ENCODE peak calls at places on chromosomes 3 and 15, in four cellular contexts. Z is K562, Y is HL-60, B is GM12878. R is an unnamed sample.

GRCh38 chr3:110925804-110926203 is 145.8 kb upstream of the NECTIN3 start:
- DNase-seq in Z (no peak), Y (no peak), B (no peak), R (no peak)

GRCh38 chr15:64730151-64730550 is 45.2 kb downstream of the RBPMS2 start:
- DNase-seq in Z (no peak), Y (no peak), B (no peak), R (no peak)

GRCh38 chr3:102098130-102098885 is 249.0 kb downstream of the NFKBIZ start:
- DNase-seq in Z (no peak), Y (no peak), B (no peak), R (no peak)

GRCh38 chr3:133673746-133674145 is 12.0 kb upstream of the TOPBP1 start:
- DNase-seq in Z (no peak), Y (no peak), B (no peak), R (no peak)

GRCh38 chr3:188721990-188722389 is 449.8 kb upstream of the TPRG1 start:
- DNase-seq in Z (no peak), Y (no peak), B (no peak), R (no peak)

GRCh38 chr15:98076021-98076816 is 115.7 kb downstream of the ARRDC4 start:
- DNase-seq in Z (peak; percentile 87), Y (no peak), B (no peak), R (no peak)

GRCh38 chr3:189339996-189340395 is 168.2 kb downstream of the TPRG1 start:
- DNase-seq in Z (no peak), Y (no peak), B (no peak), R (no peak)

GRCh38 chr3:112333386-112334334 is 704 bp downstream of the CD200 start:
- DNase-seq in Z (no peak), Y (no peak), B (no peak), R (no peak)

GRCh38 chr15:40150163-40150925 is 10.5 kb upstream of the BUB1B start:
- DNase-seq in Z (no peak), Y (peak; percentile 69), B (no peak), R (no peak)

GRCh38 chr3:178275311-178275710 is 260.9 kb upstream of the KCNMB2 start:
- DNase-seq in Z (no peak), Y (no peak), B (no peak), R (no peak)

GRCh38 chr3:140416686-140417085 is 261.2 kb upstream of the TRIM42 start:
- DNase-seq in Z (no peak), Y (no peak), B (no peak), R (no peak)
- TF ChIP-seq SPI1 in Z (no peak), Y (no peak), B (no peak), R (no peak)

DNA sequence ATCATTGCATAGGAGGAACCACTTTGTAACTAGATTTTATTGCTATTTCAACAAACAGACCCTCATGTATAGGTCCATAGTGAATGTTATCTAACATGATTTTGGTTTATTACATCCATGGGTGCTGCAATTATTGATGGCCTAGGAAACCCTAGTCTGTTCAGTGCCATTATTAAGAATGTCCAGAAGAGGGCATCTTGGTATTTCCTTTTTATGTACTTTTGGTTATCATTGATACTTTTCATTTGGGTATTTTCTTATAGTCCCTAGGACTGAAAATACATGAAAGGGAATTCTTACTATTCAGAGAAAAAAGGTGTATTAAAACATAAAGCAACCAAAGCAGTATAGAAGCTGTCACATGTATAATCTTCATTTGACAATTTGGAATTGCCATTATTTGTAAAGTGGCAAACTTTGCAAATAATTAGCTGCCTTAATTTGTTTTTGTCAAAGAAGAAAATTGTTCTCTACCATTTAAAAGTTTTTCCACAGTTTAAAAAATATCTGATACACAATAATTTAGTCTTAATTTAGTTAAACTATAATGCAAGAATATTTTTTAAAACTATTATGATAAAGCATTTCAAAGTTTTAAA is 48.7 kb downstream of the CNOT10 start:
- DNase-seq in Z (peak; percentile 42), Y (no peak), B (peak; percentile 4), R (no peak)
- TF ChIP-seq SPI1 in Z (no peak), Y (no peak), B (no peak), R (no peak)

DNA sequence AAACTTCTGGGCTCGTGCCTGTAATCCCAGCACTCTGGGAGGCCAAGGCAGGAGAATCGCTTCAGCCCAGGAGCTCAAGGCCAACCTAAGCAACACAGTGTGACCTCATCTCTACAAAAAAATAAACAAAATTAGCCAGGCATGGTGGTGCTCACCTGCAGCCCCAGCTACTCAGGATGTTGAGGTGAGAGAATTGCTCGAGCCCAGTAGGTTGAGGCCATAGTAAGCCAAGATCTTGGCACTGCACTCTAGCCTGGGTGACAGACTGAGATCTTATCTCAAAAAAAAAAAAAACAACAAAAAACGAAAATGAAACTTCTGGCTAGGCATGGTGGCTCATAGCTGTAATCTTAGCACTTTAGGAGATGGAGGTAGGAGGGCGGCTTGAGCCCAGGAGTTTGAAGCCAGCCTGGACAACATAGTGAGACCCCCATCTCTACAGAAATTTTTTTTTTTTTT is 53.7 kb downstream of the PIK3CB start:
- DNase-seq in Z (no peak), Y (no peak), B (no peak), R (no peak)
- TF ChIP-seq SPI1 in Z (no peak), Y (no peak), B (no peak), R (no peak)

GRCh38 chr15:96201696-96202095 is 128.8 kb upstream of the NR2F2 start:
- DNase-seq in Z (no peak), Y (no peak), B (no peak), R (no peak)

GRCh38 chr15:96209285-96209735 is 121.2 kb upstream of the NR2F2 start:
- DNase-seq in Z (no peak), Y (no peak), B (no peak), R (no peak)

GRCh38 chr15:96213045-96213444 is 117.5 kb upstream of the NR2F2 start:
- DNase-seq in Z (no peak), Y (no peak), B (no peak), R (no peak)

GRCh38 chr15:96207377-96208006 is 123.0 kb upstream of the NR2F2 start:
- DNase-seq in Z (no peak), Y (no peak), B (no peak), R (no peak)
- TF ChIP-seq SPI1 in Z (no peak), Y (no peak), B (no peak), R (no peak)

GRCh38 chr3:21188459-21188858 is 562.6 kb downstream of the ZNF385D start:
- DNase-seq in Z (no peak), Y (no peak), B (no peak), R (no peak)
- TF ChIP-seq SPI1 in Z (no peak), Y (no peak), B (no peak), R (no peak)

GRCh38 chr3:69370156-69370944 is 15.5 kb downstream of the FRMD4B start:
- DNase-seq in Z (no peak), Y (no peak), B (no peak), R (no peak)
- TF ChIP-seq SPI1 in Z (no peak), Y (no peak), B (no peak), R (no peak)

GRCh38 chr15:67064607-67065530 is 533 bp upstream of the SMAD3 start:
- DNase-seq in Z (peak; percentile 78), Y (no peak), B (no peak), R (peak; percentile 46)
- TF ChIP-seq SPI1 in Z (peak; percentile 63), Y (peak; percentile 31), B (peak; percentile 27), R (peak; percentile 7)

DNA sequence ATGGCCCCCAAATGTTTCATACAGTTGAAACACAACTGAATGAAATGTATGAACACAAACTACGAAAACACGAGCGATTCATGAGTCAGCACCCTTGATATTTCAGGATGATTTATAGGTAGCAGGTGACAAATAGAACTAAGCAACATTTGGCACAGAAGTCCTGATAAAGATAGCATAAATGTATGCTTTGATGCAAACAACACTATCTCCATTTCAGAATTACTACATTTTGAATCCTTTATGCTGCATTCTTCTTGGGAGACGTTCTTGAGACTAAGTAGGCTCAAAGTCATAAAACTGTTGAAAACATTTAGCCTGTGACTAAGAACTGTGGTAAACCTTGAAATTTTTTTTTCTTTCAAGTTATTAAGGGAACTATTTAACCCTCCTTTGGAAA is 200.3 kb upstream of the ICE2 start:
- DNase-seq in Z (no peak), Y (no peak), B (no peak), R (no peak)
- TF ChIP-seq SPI1 in Z (no peak), Y (no peak), B (no peak), R (no peak)

GRCh38 chr3:117853923-117854322 is 1144.3 kb downstream of the TUSC7 start:
- DNase-seq in Z (no peak), Y (no peak), B (no peak), R (no peak)

DNA sequence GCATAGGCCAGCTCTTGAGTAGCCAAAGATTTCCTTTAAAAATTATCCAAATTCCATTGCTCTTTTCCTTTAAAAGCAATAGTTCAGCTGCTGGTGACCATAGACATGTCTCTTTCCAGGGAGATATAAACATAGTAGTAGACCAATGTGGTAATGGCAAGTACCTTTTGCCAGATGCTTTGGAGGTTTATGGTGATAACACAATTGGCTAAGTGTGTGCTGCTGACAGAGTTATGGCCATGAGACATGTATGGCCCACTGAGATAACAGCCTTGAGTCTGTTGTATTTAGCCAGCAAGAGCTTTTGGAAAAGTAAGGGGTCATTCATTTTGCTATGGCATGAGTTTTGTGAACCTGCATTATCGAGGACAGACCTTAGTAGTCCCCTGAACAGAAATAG is 1146.8 kb downstream of the TUSC7 start:
- DNase-seq in Z (peak; percentile 1), Y (no peak), B (no peak), R (no peak)
- TF ChIP-seq SPI1 in Z (no peak), Y (no peak), B (no peak), R (no peak)

GRCh38 chr15:78266229-78266628 is 1.9 kb downstream of the DNAJA4 start:
- DNase-seq in Z (no peak), Y (no peak), B (no peak), R (no peak)

GRCh38 chr15:78264304-78265136 is at the start of gene DNAJA4:
- DNase-seq in Z (no peak), Y (no peak), B (no peak), R (peak; percentile 46)

GRCh38 chr15:78265137-78265460 is 737 bp downstream of the DNAJA4 start:
- DNase-seq in Z (no peak), Y (no peak), B (no peak), R (no peak)

GRCh38 chr15:78266806-78267205 is 2.4 kb downstream of the DNAJA4 start:
- DNase-seq in Z (no peak), Y (no peak), B (no peak), R (no peak)

GRCh38 chr15:78265752-78266224 is 1.4 kb downstream of the DNAJA4 start:
- DNase-seq in Z (no peak), Y (no peak), B (no peak), R (no peak)
- TF ChIP-seq SPI1 in Z (no peak), Y (no peak), B (no peak), R (no peak)